ENCODE peak calls at places on chromosomes 4 and X, in five cellular contexts. N is brain microvascular endothelial cell, X is MM.1S, W is fibroblast of lung, T is sigmoid colon. E is an unnamed sample.

GRCh38 chr4:99201687-99202086 is 17.4 kb downstream of the ADH6 start:
- DNase-seq in X (no peak), N (no peak), T (no peak), W (no peak), E (no peak)

GRCh38 chr4:10403633-10404445 is 53.4 kb downstream of the ZNF518B start:
- DNase-seq in X (peak; percentile 14), T (no peak), W (peak; percentile 15), N (peak; percentile 37), E (no peak)

GRCh38 chr4:77619408-77619807 is 13.8 kb downstream of the CXCL13 start:
- DNase-seq in N (no peak), W (no peak), X (peak; percentile 29), T (no peak), E (no peak)

GRCh38 chrX:153492153-153492454 is 2.7 kb upstream of the BGN start:
- DNase-seq in T (no peak), N (no peak), W (no peak), X (no peak), E (no peak)

GRCh38 chrX:43446752-43447151 is 209.3 kb upstream of the MAOA start:
- DNase-seq in T (no peak), X (no peak), N (no peak), W (no peak), E (no peak)

GRCh38 chr4:74112399-74113090 is 13.6 kb upstream of the CXCL2 start:
- DNase-seq in W (peak; percentile 39), T (no peak), N (no peak), X (no peak), E (no peak)

GRCh38 chrX:74603040-74603439 is 11.4 kb downstream of the RLIM start:
- DNase-seq in X (no peak), W (no peak), T (no peak), N (no peak), E (no peak)

GRCh38 chr4:15416357-15417327 is 11.2 kb upstream of the C1QTNF7 start:
- DNase-seq in T (no peak), W (no peak), N (no peak), X (no peak), E (no peak)

GRCh38 chr4:189507060-189507459 is 433.6 kb upstream of the FRG1 start:
- DNase-seq in W (no peak), N (no peak), X (no peak), T (no peak), E (no peak)

GRCh38 chr4:56129431-56129861 is 180.7 kb downstream of the CEP135 start:
- DNase-seq in X (peak; percentile 12), N (no peak), W (peak; percentile 49), T (no peak), E (no peak)

GRCh38 chrX:72130762-72131231 is 918 bp downstream of the RTL5 start:
- DNase-seq in W (no peak), N (no peak), X (no peak), T (no peak), E (no peak)

GRCh38 chrX:14013074-14013473 is 16.6 kb downstream of the GEMIN8 start:
- DNase-seq in T (no peak), W (no peak), N (no peak), X (no peak), E (no peak)

GRCh38 chrX:2484232-2484631 is 16.5 kb downstream of the DHRSX start:
- DNase-seq in W (no peak), N (peak; percentile 6), T (no peak), X (no peak), E (no peak)

GRCh38 chr4:99790796-99791617 is 25.6 kb upstream of the DAPP1 start:
- DNase-seq in N (no peak), W (peak; percentile 70), T (no peak), X (no peak), E (peak; percentile 2)

GRCh38 chr4:13704761-13705160 is 77.2 kb upstream of the BOD1L1 start:
- DNase-seq in N (no peak), X (no peak), W (no peak), T (no peak), E (no peak)

GRCh38 chr4:13704020-13704419 is 76.5 kb upstream of the BOD1L1 start:
- DNase-seq in X (no peak), W (no peak), N (no peak), T (no peak), E (no peak)

GRCh38 chr4:13706716-13707115 is 79.2 kb upstream of the BOD1L1 start:
- DNase-seq in X (no peak), N (no peak), W (no peak), T (no peak), E (no peak)

GRCh38 chr4:13706130-13706529 is 78.6 kb upstream of the BOD1L1 start:
- DNase-seq in N (no peak), W (no peak), X (no peak), T (no peak), E (no peak)

DNA sequence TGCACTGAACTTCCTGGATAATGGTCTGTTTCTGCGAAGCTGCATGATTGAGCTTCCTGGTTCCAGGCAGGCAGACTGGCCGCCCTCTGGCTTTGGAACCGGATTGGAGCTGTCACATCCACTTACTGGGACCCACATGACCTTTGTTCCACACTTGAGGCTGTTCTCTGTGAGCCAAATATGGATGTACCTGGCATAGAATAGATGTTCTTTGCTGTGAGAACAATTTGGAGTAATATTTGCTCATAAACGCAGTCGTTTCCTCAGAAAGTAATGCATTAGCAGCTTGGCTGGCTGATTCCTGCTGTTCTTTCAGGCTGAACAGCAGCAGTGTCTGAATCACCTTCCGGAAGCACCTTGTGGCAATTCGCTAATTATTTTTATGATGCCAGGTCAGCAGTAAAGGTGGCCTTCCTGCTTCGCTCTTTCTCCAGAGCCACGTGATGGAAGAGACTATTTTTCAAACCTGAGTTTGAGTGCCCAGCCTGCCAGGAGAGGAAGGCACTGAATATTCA is 78.1 kb upstream of the BOD1L1 start:
- DNase-seq in X (peak; percentile 90), N (no peak), W (no peak), T (no peak), E (peak; percentile 83)
- TF ChIP-seq CTCF in X (no peak), N (no peak), W (no peak), T (no peak), E (no peak)

GRCh38 chr4:151104621-151105020 is 5.2 kb downstream of the RPS3A start:
- DNase-seq in N (no peak), X (no peak), T (no peak), W (no peak), E (no peak)
- H3K36me3 ChIP-seq in N (peaks cover 68% of the 10 kb centered on the region), X (peaks cover 21% of the 10 kb centered on the region), T (peaks cover 83% of the 10 kb centered on the region), W (peaks cover 9% of the 10 kb centered on the region), E (peaks cover 3% of the 10 kb centered on the region)

GRCh38 chr4:123443401-123444297 is 47.1 kb downstream of the SPRY1 start:
- DNase-seq in W (peak; percentile 13), T (no peak), X (no peak), N (no peak), E (no peak)
- H3K4me3 ChIP-seq in W (no peak overlapping the region), T (no peak overlapping the region), X (no peak overlapping the region), N (no peak overlapping the region), E (no peak overlapping the region)

GRCh38 chr4:145722561-145722960 is 42.6 kb downstream of the C4orf51 start:
- DNase-seq in T (no peak), N (no peak), X (no peak), W (no peak), E (no peak)
- TF ChIP-seq CTCF in T (no peak), N (no peak), X (no peak), W (no peak), E (no peak)

GRCh38 chr4:118814054-118814453 is 21.9 kb downstream of the SEC24D start:
- DNase-seq in W (no peak), X (no peak), T (no peak), N (no peak), E (no peak)
- H3K36me3 ChIP-seq in W (peaks cover 38% of the 10 kb centered on the region), X (peaks cover 8% of the 10 kb centered on the region), T (peaks cover 65% of the 10 kb centered on the region), N (peaks cover 80% of the 10 kb centered on the region), E (no peaks in the 10 kb centered on the region)

GRCh38 chr4:153438916-153439756 is 27.0 kb upstream of the TMEM131L start:
- DNase-seq in W (no peak), T (no peak), X (peak; percentile 87), N (no peak), E (no peak)

GRCh38 chr4:153428816-153429592 is 37.2 kb upstream of the TMEM131L start:
- DNase-seq in X (no peak), W (peak; percentile 27), T (peak; percentile 68), N (no peak), E (no peak)

GRCh38 chr4:153432971-153433752 is 33.0 kb upstream of the TMEM131L start:
- DNase-seq in W (peak; percentile 85), N (peak; percentile 78), X (peak; percentile 95), T (peak; percentile 74), E (no peak)

GRCh38 chr4:153433753-153434105 is 32.4 kb upstream of the TMEM131L start:
- DNase-seq in W (no peak), T (no peak), X (no peak), N (no peak), E (no peak)

GRCh38 chr4:153434190-153434589 is 32.0 kb upstream of the TMEM131L start:
- DNase-seq in X (no peak), T (no peak), N (no peak), W (no peak), E (no peak)
- H3K4me3 ChIP-seq in X (no peak overlapping the region), T (no peak overlapping the region), N (no peak overlapping the region), W (no peak overlapping the region), E (no peak overlapping the region)

DNA sequence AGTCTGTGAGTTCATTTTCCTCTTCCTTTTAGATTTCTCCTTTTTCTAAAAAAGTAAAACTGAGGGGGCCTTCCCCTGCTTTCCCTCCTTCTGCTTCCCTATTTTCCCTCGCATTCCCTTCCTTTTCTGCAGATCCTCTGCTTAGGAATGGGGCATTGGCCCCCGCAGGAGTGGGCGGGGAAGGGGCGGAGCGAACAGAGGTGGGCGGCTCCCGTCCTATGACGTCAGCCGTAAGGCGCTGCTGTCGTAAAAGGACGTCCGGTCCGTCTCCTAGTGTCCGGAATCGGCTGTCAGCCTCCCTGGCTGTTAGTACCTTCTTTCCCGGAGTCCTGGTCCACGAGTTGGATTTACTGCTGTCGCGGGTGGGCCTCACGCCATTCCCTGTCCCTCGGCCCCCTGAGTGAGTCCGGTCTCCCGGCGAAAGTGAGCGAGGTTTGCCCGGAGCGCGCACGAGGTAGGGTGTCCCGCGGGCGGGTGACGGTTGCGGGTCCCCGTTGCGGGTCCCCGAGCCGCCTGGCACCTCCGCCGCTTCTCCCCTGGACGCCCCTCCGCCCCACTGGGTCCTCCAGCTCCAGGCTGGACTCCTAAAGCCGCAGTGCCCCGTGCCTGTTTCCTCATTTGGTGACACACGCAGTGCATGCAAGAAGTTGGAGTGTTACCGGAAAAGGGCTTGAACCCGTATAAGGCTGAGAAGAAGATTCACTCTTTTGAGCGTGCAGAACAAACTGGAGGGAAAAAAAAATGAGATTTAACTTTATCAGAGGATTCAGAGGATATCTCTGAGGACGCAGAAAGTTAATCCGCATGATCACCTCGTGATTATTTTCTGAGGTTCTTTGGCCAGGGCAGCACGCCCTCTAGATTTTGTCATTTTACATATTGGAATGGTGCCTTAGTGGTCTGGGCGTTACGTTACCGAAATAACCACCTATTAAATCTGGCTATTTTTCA is at the start of gene ZNF330:
- DNase-seq in X (peak; percentile 81), T (peak; percentile 95), N (peak; percentile 88), W (peak; percentile 89), E (peak; percentile 37)
- TF ChIP-seq CTCF in X (peak; percentile 43), T (no peak), N (peak; percentile 32), W (peak; percentile 28), E (peak; percentile 32)